ENCODE peak calls at places on chromosomes 16 and 17, in eight cellular contexts. B is tibial nerve, O is A549, N is body of pancreas, F is fibroblast of lung, Y is ascending aorta, J is IMR-90, U is H9. I is an unnamed sample.

GRCh38 chr16:49120631-49121030 is 161.0 kb downstream of the CBLN1 start:
- DNase-seq in B (no peak), O (no peak), N (no peak), F (no peak), Y (no peak), J (no peak), U (no peak), I (no peak)

GRCh38 chr17:17303847-17304490 is 796 bp downstream of the NT5M start:
- DNase-seq in B (no peak), O (no peak), N (no peak), F (no peak), Y (no peak), J (no peak), U (no peak), I (no peak)

GRCh38 chr17:29590979-29591736 is 1.7 kb upstream of the GIT1 start:
- DNase-seq in B (peak; percentile 52), O (peak; percentile 92), N (peak; percentile 53), F (peak; percentile 84), Y (no peak), J (peak; percentile 45), U (peak; percentile 78), I (no peak)

GRCh38 chr16:35516551-35516950 is 2057.1 kb downstream of the TP53TG3F start:
- DNase-seq in B (no peak), O (no peak), N (no peak), F (no peak), Y (no peak), J (no peak), U (no peak), I (no peak)

GRCh38 chr17:70144260-70144846 is 25.0 kb upstream of the KCNJ2 start:
- DNase-seq in B (no peak), O (peak; percentile 50), N (no peak), F (peak; percentile 43), Y (no peak), J (peak; percentile 54), U (no peak), I (no peak)

GRCh38 chr16:75305364-75306101 is 54.1 kb upstream of the BCAR1 start:
- DNase-seq in B (peak; percentile 54), O (peak; percentile 99), N (peak; percentile 87), F (peak; percentile 100), Y (peak; percentile 97), J (peak; percentile 100), U (no peak), I (peak; percentile 95)

GRCh38 chr16:82788225-82788624 is 161.5 kb downstream of the CDH13 start:
- DNase-seq in B (no peak), O (no peak), N (peak; percentile 18), F (no peak), Y (no peak), J (no peak), U (no peak), I (no peak)

GRCh38 chr17:39722965-39723848 is 7.1 kb downstream of the MIEN1 start:
- DNase-seq in B (no peak), O (no peak), N (no peak), F (no peak), Y (no peak), J (no peak), U (peak; percentile 89), I (no peak)

GRCh38 chr17:45168991-45169752 is 7.5 kb downstream of the HEXIM2 start:
- DNase-seq in B (no peak), O (no peak), N (no peak), F (no peak), Y (no peak), J (no peak), U (peak; percentile 90), I (no peak)

GRCh38 chr17:76597156-76598003 is 11.7 kb upstream of the ST6GALNAC2 start:
- DNase-seq in B (no peak), O (no peak), N (no peak), F (no peak), Y (no peak), J (no peak), U (no peak), I (no peak)

GRCh38 chr17:16013943-16014407 is 14.4 kb downstream of the TTC19 start:
- DNase-seq in B (no peak), O (peak; percentile 78), N (no peak), F (peak; percentile 86), Y (no peak), J (peak; percentile 91), U (no peak), I (peak; percentile 24)

GRCh38 chr16:67389911-67390815 is 3.1 kb downstream of the TPPP3 start:
- DNase-seq in B (peak; percentile 49), O (no peak), N (no peak), F (no peak), Y (peak; percentile 70), J (no peak), U (no peak), I (no peak)

GRCh38 chr17:48483471-48484131 is 47.2 kb downstream of the HOXB1 start:
- DNase-seq in B (no peak), O (no peak), N (peak; percentile 7), F (peak; percentile 100), Y (no peak), J (peak; percentile 100), U (no peak), I (no peak)

GRCh38 chr16:24382929-24383328 is 126.8 kb downstream of the CACNG3 start:
- DNase-seq in B (no peak), O (no peak), N (no peak), F (no peak), Y (no peak), J (no peak), U (peak; percentile 39), I (no peak)

GRCh38 chr16:24381470-24382118 is 125.5 kb downstream of the CACNG3 start:
- DNase-seq in B (no peak), O (no peak), N (no peak), F (no peak), Y (no peak), J (no peak), U (peak; percentile 40), I (no peak)

GRCh38 chr16:24378999-24379398 is 122.9 kb downstream of the CACNG3 start:
- DNase-seq in B (no peak), O (no peak), N (no peak), F (no peak), Y (no peak), J (no peak), U (no peak), I (no peak)
- H3K9me3 ChIP-seq in B (peaks cover 58% of the 10 kb centered on the region), O (peaks cover 28% of the 10 kb centered on the region), N (no peaks in the 10 kb centered on the region), F (no peaks in the 10 kb centered on the region), Y (no peaks in the 10 kb centered on the region), J (peaks cover 2% of the 10 kb centered on the region), U (peaks cover 16% of the 10 kb centered on the region), I (peaks cover 4% of the 10 kb centered on the region)

GRCh38 chr17:35536664-35537160 is 766 bp downstream of the SLFN12L start:
- DNase-seq in B (no peak), O (no peak), N (no peak), F (no peak), Y (no peak), J (no peak), U (no peak), I (no peak)

GRCh38 chr17:35539659-35540026 is 2.2 kb upstream of the SLFN12L start:
- DNase-seq in B (no peak), O (no peak), N (no peak), F (no peak), Y (no peak), J (no peak), U (no peak), I (no peak)

GRCh38 chr17:35534694-35535093 is 2.8 kb downstream of the SLFN12L start:
- DNase-seq in B (no peak), O (no peak), N (no peak), F (no peak), Y (no peak), J (no peak), U (no peak), I (no peak)

GRCh38 chr17:35540589-35541404 is 3.3 kb upstream of the SLFN12L start:
- DNase-seq in B (peak; percentile 49), O (no peak), N (no peak), F (peak; percentile 15), Y (peak; percentile 74), J (peak; percentile 51), U (no peak), I (no peak)

DNA sequence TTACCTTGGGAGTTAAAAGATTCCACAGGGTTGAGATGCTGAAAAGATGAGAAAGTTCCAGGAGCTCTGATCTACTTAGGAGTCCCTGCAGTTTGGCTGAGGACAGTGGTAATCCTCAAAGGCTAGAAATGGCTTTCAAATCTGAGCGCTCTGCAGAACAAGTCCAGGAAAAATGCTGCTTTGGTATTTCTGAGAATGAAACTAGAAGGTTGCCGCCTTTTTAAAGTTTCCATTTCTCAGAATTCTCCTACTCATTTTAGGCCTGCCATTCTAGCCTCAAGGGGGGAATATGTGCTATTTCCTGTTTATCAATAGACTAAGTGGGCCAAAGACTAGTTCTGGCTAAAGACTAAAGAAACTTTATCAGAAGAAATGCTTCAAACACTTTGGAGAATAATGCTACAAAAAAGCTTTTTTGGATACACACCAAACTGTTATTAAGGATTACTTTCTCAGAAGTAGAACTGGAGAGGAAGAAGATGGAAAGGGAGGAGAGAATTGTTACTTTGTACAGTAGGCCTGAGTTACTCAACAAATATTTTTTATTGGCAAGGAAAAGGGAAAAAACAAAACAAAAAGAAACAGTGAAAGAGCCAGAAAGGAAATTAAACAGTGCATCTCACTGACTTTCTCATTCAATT is at the start of gene SLFN12L:
- DNase-seq in B (no peak), O (no peak), N (no peak), F (no peak), Y (no peak), J (no peak), U (no peak), I (no peak)
- H3K4me1 ChIP-seq in B (no peaks in the 10 kb centered on the region), O (no peaks in the 10 kb centered on the region), N (peaks cover 4% of the 10 kb centered on the region), F (peaks cover 3% of the 10 kb centered on the region), Y (no peaks in the 10 kb centered on the region), J (no peaks in the 10 kb centered on the region), U (no peaks in the 10 kb centered on the region), I (no peaks in the 10 kb centered on the region)

DNA sequence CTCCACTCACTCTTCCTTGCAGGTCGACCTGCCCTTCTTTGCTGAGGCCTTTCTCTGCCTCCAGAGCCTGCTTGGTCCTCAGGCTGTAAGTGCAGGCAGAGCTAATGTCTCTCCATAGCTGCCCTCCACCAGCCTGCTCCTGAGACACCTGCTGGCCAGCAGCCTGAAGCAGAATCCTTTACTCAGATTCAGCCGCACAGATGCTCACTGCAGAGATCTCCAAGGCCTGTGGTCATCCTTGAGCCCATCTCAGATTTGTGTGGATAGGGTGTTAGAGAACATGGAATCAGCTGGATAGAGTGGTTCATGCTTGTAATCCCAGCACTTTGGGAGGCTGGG is 11.5 kb downstream of the DEXI start:
- DNase-seq in B (no peak), O (no peak), N (no peak), F (no peak), Y (no peak), J (no peak), U (no peak), I (no peak)
- TF ChIP-seq CTCF in B (no peak), O (no peak), N (no peak), F (no peak), Y (no peak), J (no peak), U (peak; percentile 31), I (peak; percentile 22)

DNA sequence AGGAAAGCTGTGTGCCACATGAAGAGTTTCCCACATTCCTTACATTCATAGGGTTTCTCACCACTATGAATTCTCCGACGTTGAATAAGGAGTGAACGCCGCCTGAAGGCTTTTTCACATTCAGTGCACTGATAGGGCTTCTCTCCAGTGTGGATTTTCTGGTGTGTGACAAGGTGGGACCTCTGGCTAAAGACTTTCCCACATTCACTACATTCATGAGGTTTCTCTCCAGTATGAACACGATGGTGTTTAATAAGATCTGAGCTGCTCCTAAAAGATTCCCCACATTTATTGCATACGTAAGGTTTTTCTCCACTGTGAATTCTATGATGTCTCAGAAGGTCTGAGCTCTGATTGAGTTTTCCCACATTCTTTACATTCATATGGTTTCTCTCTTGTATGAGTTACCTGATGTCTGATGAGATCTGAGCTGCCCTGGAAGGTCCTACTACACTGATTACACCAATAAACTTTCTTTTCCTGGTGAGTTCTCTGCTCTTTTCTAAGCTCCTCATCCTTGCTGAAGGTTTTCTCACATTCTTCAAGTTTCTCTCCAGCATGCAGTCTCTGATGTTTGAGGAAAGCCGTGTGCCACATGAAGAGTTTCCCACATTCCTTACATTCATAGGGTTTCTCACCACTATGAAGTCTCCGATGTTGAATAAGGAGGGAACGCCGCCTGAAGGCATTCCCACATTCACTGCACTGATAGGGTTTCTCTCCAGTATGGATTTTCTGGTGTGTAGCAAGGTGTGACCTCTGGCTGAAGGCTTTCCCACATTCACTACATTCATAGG is 10.0 kb downstream of the ZNF594 start:
- DNase-seq in B (no peak), O (no peak), N (no peak), F (no peak), Y (no peak), J (no peak), U (no peak), I (no peak)
- H3K9me3 ChIP-seq in B (peaks cover 100% of the 10 kb centered on the region), O (peaks cover 100% of the 10 kb centered on the region), N (no peaks in the 10 kb centered on the region), F (peaks cover 6% of the 10 kb centered on the region), Y (peaks cover 96% of the 10 kb centered on the region), J (peaks cover 73% of the 10 kb centered on the region), U (peaks cover 78% of the 10 kb centered on the region), I (peaks cover 4% of the 10 kb centered on the region)

I was measured in Caco-2.